ENCODE peak calls at places on chromosomes 2 and 18, in eight cellular contexts. E is gastrocnemius medialis, O is body of pancreas, D is heart left ventricle, S is foreskin fibroblast, K is fibroblast of mammary gland, V is HFF-Myc, B is choroid plexus epithelial cell. L is an unnamed sample.

GRCh38 chr18:45838302-45839070 is 13.0 kb downstream of the SIGLEC15 start:
- DNase-seq in S (peak), V (no peak), E (no peak), D (no peak), O (no peak), B (no peak), K (no peak), L (no peak)

GRCh38 chr2:148202237-148202636 is 181.3 kb downstream of the MBD5 start:
- DNase-seq in S (no peak), O (no peak), D (no peak), E (no peak), K (no peak), V (no peak), B (no peak), L (no peak)

GRCh38 chr2:106075038-106075437 is 119.1 kb downstream of the UXS1 start:
- DNase-seq in S (peak), O (no peak), V (no peak), D (no peak), E (no peak), B (peak), K (peak), L (no peak)

GRCh38 chr2:205792908-205793307 is 110.6 kb downstream of the NRP2 start:
- DNase-seq in S (peak), E (no peak), O (no peak), K (no peak), V (no peak), D (no peak), B (no peak), L (no peak)

GRCh38 chr2:179251865-179252264 is 12.8 kb downstream of the SESTD1 start:
- DNase-seq in V (no peak), O (no peak), K (peak), B (no peak), D (no peak), S (no peak), E (no peak), L (peak)

GRCh38 chr2:197255550-197255949 is 55.0 kb downstream of the ANKRD44 start:
- DNase-seq in S (peak), B (peak), D (peak), V (no peak), O (no peak), E (peak), K (no peak), L (no peak)

GRCh38 chr2:239355724-239356123 is 45.1 kb downstream of the HDAC4 start:
- DNase-seq in D (no peak), S (peak), B (peak), E (no peak), O (no peak), V (no peak), K (no peak), L (no peak)

GRCh38 chr2:72136349-72136748 is 11.3 kb downstream of the CYP26B1 start:
- DNase-seq in O (no peak), B (no peak), K (no peak), D (peak), E (no peak), S (no peak), V (no peak), L (no peak)

GRCh38 chr18:69674921-69675405 is 272.7 kb downstream of the CD226 start:
- DNase-seq in O (no peak), V (no peak), S (no peak), B (no peak), E (no peak), D (no peak), K (no peak), L (no peak)

GRCh38 chr2:121519732-121520640 is 10.7 kb upstream of the RNU4ATAC start:
- DNase-seq in D (no peak), B (peak), S (peak), O (no peak), V (no peak), K (peak), E (peak), L (no peak)

GRCh38 chr2:55103039-55103438 is 52.8 kb upstream of the RTN4 start:
- DNase-seq in B (peak), D (no peak), O (no peak), S (peak), V (no peak), E (no peak), K (peak), L (no peak)

GRCh38 chr18:79964330-79965118 is at the start of gene HSBP1L1:
- DNase-seq in O (peak), E (no peak), S (peak), K (peak), V (no peak), B (no peak), D (peak), L (peak)

GRCh38 chr18:52341617-52342381 is 1.8 kb downstream of the DCC start:
- DNase-seq in D (no peak), V (no peak), E (no peak), B (peak), K (no peak), O (no peak), S (peak), L (peak)

GRCh38 chr2:38528008-38528442 is 74.7 kb downstream of the HNRNPLL start:
- DNase-seq in O (no peak), B (peak), K (peak), D (peak), S (peak), E (no peak), V (no peak), L (peak)

GRCh38 chr2:227447606-227448005 is 24.4 kb upstream of the AGFG1 start:
- DNase-seq in S (peak), B (peak), V (no peak), D (no peak), E (no peak), O (no peak), K (peak), L (no peak)

GRCh38 chr2:25821225-25822056 is 56.8 kb downstream of the ASXL2 start:
- DNase-seq in E (no peak), K (peak), B (peak), O (no peak), S (no peak), D (no peak), V (peak), L (peak)

GRCh38 chr2:74440378-74441110 is 1.2 kb downstream of the RTKN start:
- DNase-seq in V (peak), O (peak), D (peak), E (peak), S (peak), B (peak), K (peak), L (peak)

GRCh38 chr18:48842259-48843061 is 108.3 kb downstream of the SMAD7 start:
- DNase-seq in K (no peak), B (peak), D (no peak), V (no peak), S (no peak), O (no peak), E (no peak), L (no peak)

GRCh38 chr2:7795358-7796199 is 878.4 kb downstream of the RNF144A start:
- DNase-seq in D (no peak), E (no peak), B (peak), O (no peak), K (peak), V (no peak), S (peak), L (peak)

GRCh38 chr2:10400978-10401951 is 46.9 kb downstream of the ODC1 start:
- DNase-seq in O (no peak), S (no peak), K (no peak), E (no peak), B (no peak), V (no peak), D (peak), L (no peak)

GRCh38 chr2:189304360-189304759 is 124.8 kb upstream of the COL5A2 start:
- DNase-seq in O (no peak), B (no peak), V (no peak), S (no peak), E (no peak), D (no peak), K (no peak), L (no peak)

GRCh38 chr2:236545248-236545658 is 24.4 kb upstream of the ACKR3 start:
- DNase-seq in D (no peak), K (no peak), B (no peak), V (no peak), O (no peak), S (no peak), E (no peak), L (no peak)

GRCh38 chr2:235614900-235615712 is 121.3 kb downstream of the AGAP1 start:
- DNase-seq in S (peak), O (no peak), B (peak), K (peak), E (peak), D (peak), V (no peak), L (no peak)

GRCh38 chr2:70029814-70030409 is 57.4 kb upstream of the PCBP1 start:
- DNase-seq in K (peak), B (peak), V (no peak), O (peak), D (peak), S (peak), E (peak), L (peak)

GRCh38 chr2:45849491-45850283 is 198.2 kb downstream of the PRKCE start:
- DNase-seq in E (no peak), K (peak), V (peak), S (peak), O (no peak), D (no peak), B (peak), L (peak)

GRCh38 chr2:9807056-9807455 is 36.2 kb upstream of the TAF1B start:
- DNase-seq in O (no peak), E (no peak), S (no peak), D (no peak), B (no peak), K (no peak), V (no peak), L (no peak)

GRCh38 chr2:206452750-206453149 is 9.4 kb downstream of the ADAM23 start:
- DNase-seq in O (no peak), S (peak), B (no peak), K (peak), V (no peak), E (no peak), D (peak), L (peak)

GRCh38 chr18:51559198-51559901 is 361.9 kb upstream of the MEX3C start:
- DNase-seq in S (no peak), V (no peak), K (no peak), O (no peak), D (no peak), E (no peak), B (no peak), L (no peak)

GRCh38 chr18:22186484-22186971 is 17.1 kb downstream of the GATA6 start:
- DNase-seq in S (no peak), D (no peak), O (no peak), E (no peak), V (no peak), K (no peak), B (no peak), L (peak)

GRCh38 chr2:167264380-167264779 is 376.1 kb downstream of the XIRP2 start:
- DNase-seq in E (no peak), S (peak), K (peak), V (no peak), O (no peak), D (no peak), B (peak), L (peak)

DNA sequence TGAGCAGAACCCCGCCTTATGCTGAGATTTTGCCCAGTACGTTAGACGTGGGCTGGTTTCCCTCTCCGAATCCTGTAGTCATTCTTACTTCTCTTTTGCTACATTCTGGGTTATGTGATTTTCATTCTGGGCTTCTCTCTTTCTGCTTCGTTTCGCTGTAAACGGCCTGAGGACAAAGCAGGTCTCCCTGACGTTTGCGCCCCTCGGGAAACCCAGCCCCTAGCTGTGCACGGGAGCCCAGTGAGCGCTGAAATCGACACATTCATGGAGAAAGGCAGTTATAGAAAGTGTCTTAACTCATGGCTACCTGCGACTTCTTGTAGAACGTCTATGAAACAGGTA is 22.7 kb upstream of the MC5R start:
- DNase-seq in D (no peak), K (no peak), V (no peak), E (no peak), S (no peak), O (no peak), B (no peak), L (no peak)
- TF ChIP-seq CTCF in D (no peak), K (no peak), V (no peak), E (no peak), S (no peak), O (no peak), B (no peak), L (no peak)

DNA sequence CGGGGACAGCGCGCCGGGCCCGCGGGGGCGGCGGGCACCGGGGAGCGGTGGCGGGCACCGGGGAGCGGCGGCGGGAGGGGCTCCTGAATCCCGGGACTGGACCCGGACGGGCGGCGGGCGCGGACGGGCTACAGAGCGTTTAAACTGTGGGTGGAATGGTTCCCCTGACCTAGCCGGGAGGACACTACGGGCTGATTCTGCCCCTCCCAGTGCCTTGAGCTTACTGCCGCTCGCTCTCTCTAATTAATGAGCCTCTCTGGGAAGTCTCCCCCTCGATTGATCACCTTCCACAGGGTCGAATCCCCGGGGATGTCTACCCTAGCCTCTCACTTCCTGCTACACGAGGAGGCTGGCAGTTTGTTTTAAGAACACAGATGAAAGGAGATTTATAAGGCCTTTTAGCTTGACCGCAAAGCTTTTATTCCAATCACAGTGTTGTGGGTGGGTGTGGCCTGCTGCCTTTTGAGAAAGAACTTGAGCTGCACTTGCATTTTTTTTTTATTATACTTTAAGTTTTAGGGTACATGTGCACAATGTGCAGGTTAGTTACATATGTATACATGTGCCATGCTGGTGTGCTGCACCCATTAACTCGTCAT is 1.0 kb downstream of the GNAL start:
- DNase-seq in E (no peak), D (no peak), V (peak), K (peak), B (peak), S (peak), O (no peak), L (peak)
- H3K4me3 ChIP-seq in E (peak), D (peak), V (peak), K (peak), B (peak), S (peak), O (no peak), L (peak)

GRCh38 chr2:147141930-147142329 is 702.9 kb upstream of the ACVR2A start:
- DNase-seq in D (no peak), E (no peak), V (no peak), K (no peak), O (no peak), S (no peak), B (no peak), L (no peak)
- TF ChIP-seq CTCF in D (no peak), E (no peak), V (no peak), K (peak), O (no peak), S (no peak), B (peak), L (no peak)

GRCh38 chr18:36446059-36446458 is 148.5 kb downstream of the FHOD3 start:
- DNase-seq in S (no peak), K (peak), D (no peak), B (no peak), V (no peak), O (no peak), E (no peak), L (peak)

GRCh38 chr18:36448384-36449290 is 151.1 kb downstream of the FHOD3 start:
- DNase-seq in E (no peak), D (no peak), O (no peak), V (no peak), B (peak), K (no peak), S (no peak), L (no peak)

GRCh38 chr18:36451454-36452251 is 154.1 kb downstream of the FHOD3 start:
- DNase-seq in B (no peak), E (no peak), S (peak), V (no peak), D (no peak), K (peak), O (no peak), L (peak)

GRCh38 chr18:36450264-36450663 is 152.8 kb downstream of the FHOD3 start:
- DNase-seq in D (no peak), K (peak), B (no peak), E (no peak), O (no peak), S (no peak), V (no peak), L (no peak)

GRCh38 chr18:36449451-36449850 is 151.9 kb downstream of the FHOD3 start:
- DNase-seq in O (no peak), K (no peak), V (no peak), E (no peak), D (no peak), S (no peak), B (no peak), L (no peak)
- H3K4me3 ChIP-seq in O (no peak), K (no peak), V (no peak), E (no peak), D (no peak), S (no peak), B (no peak), L (no peak)